ENCODE peak calls at places on chromosomes 3 and 15, in ten cellular contexts. One of them, this sample, is unnamed. For H3K4me1, the result is how much of the 10 kb centered on the place peaks cover.

GRCh38 chr15:41561777-41562145 is 2.7 kb downstream of the TYRO3 start:
- DNase-seq in heart right ventricle: no peak
- DNase-seq in Panc1: no peak
- DNase-seq in sigmoid colon: peak
- DNase-seq in CD4-positive, CD25-positive, alpha-beta regulatory T cell: no peak
- DNase-seq in stomach: no peak
- DNase-seq in upper lobe of right lung: no peak
- DNase-seq in ovary: peak
- DNase-seq in CD4-positive, alpha-beta memory T cell: no peak
- DNase-seq in mammary epithelial cell: no peak
- DNase-seq in this sample: no peak

GRCh38 chr15:90001683-90002427 is 731 bp downstream of the ZNF710 start:
- DNase-seq in heart right ventricle: peak
- DNase-seq in Panc1: no peak
- DNase-seq in sigmoid colon: peak
- DNase-seq in CD4-positive, CD25-positive, alpha-beta regulatory T cell: peak
- DNase-seq in stomach: peak
- DNase-seq in upper lobe of right lung: peak
- DNase-seq in ovary: peak
- DNase-seq in CD4-positive, alpha-beta memory T cell: peak
- DNase-seq in mammary epithelial cell: peak
- DNase-seq in this sample: no peak

GRCh38 chr3:12993022-12993622 is 80.1 kb downstream of the IQSEC1 start:
- DNase-seq in heart right ventricle: peak
- DNase-seq in Panc1: no peak
- DNase-seq in sigmoid colon: no peak
- DNase-seq in CD4-positive, CD25-positive, alpha-beta regulatory T cell: no peak
- DNase-seq in stomach: no peak
- DNase-seq in upper lobe of right lung: no peak
- DNase-seq in ovary: no peak
- DNase-seq in CD4-positive, alpha-beta memory T cell: no peak
- DNase-seq in mammary epithelial cell: no peak
- DNase-seq in this sample: no peak

GRCh38 chr3:136957751-136958288 is at the start of gene IL20RB:
- DNase-seq in heart right ventricle: no peak
- DNase-seq in Panc1: no peak
- DNase-seq in sigmoid colon: no peak
- DNase-seq in CD4-positive, CD25-positive, alpha-beta regulatory T cell: no peak
- DNase-seq in stomach: no peak
- DNase-seq in upper lobe of right lung: no peak
- DNase-seq in ovary: no peak
- DNase-seq in CD4-positive, alpha-beta memory T cell: no peak
- DNase-seq in mammary epithelial cell: peak
- DNase-seq in this sample: peak

GRCh38 chr15:61038387-61038786 is 190.7 kb downstream of the RORA start:
- DNase-seq in heart right ventricle: peak
- DNase-seq in Panc1: no peak
- DNase-seq in sigmoid colon: no peak
- DNase-seq in CD4-positive, CD25-positive, alpha-beta regulatory T cell: no peak
- DNase-seq in stomach: no peak
- DNase-seq in upper lobe of right lung: no peak
- DNase-seq in ovary: peak
- DNase-seq in CD4-positive, alpha-beta memory T cell: no peak
- DNase-seq in mammary epithelial cell: no peak
- DNase-seq in this sample: no peak

GRCh38 chr15:31081568-31082250 is 19.8 kb downstream of the TRPM1 start:
- DNase-seq in heart right ventricle: no peak
- DNase-seq in Panc1: no peak
- DNase-seq in sigmoid colon: no peak
- DNase-seq in CD4-positive, CD25-positive, alpha-beta regulatory T cell: no peak
- DNase-seq in stomach: peak
- DNase-seq in upper lobe of right lung: no peak
- DNase-seq in ovary: no peak
- DNase-seq in CD4-positive, alpha-beta memory T cell: no peak
- DNase-seq in mammary epithelial cell: no peak
- DNase-seq in this sample: no peak

GRCh38 chr3:45939341-45939771 is 3.9 kb upstream of the CXCR6 start:
- DNase-seq in heart right ventricle: no peak
- DNase-seq in Panc1: no peak
- DNase-seq in sigmoid colon: no peak
- DNase-seq in CD4-positive, CD25-positive, alpha-beta regulatory T cell: no peak
- DNase-seq in stomach: no peak
- DNase-seq in upper lobe of right lung: no peak
- DNase-seq in ovary: no peak
- DNase-seq in CD4-positive, alpha-beta memory T cell: no peak
- DNase-seq in mammary epithelial cell: no peak
- DNase-seq in this sample: no peak

GRCh38 chr3:64838150-64838735 is 150.4 kb upstream of the ADAMTS9 start:
- DNase-seq in heart right ventricle: no peak
- DNase-seq in Panc1: no peak
- DNase-seq in sigmoid colon: no peak
- DNase-seq in CD4-positive, CD25-positive, alpha-beta regulatory T cell: no peak
- DNase-seq in stomach: no peak
- DNase-seq in upper lobe of right lung: no peak
- DNase-seq in ovary: no peak
- DNase-seq in CD4-positive, alpha-beta memory T cell: no peak
- DNase-seq in mammary epithelial cell: no peak
- DNase-seq in this sample: no peak

GRCh38 chr15:94460624-94461023 is 229.3 kb downstream of the MCTP2 start:
- DNase-seq in heart right ventricle: no peak
- DNase-seq in Panc1: no peak
- DNase-seq in sigmoid colon: no peak
- DNase-seq in CD4-positive, CD25-positive, alpha-beta regulatory T cell: no peak
- DNase-seq in stomach: no peak
- DNase-seq in upper lobe of right lung: no peak
- DNase-seq in ovary: no peak
- DNase-seq in CD4-positive, alpha-beta memory T cell: no peak
- DNase-seq in mammary epithelial cell: no peak
- DNase-seq in this sample: no peak

DNA sequence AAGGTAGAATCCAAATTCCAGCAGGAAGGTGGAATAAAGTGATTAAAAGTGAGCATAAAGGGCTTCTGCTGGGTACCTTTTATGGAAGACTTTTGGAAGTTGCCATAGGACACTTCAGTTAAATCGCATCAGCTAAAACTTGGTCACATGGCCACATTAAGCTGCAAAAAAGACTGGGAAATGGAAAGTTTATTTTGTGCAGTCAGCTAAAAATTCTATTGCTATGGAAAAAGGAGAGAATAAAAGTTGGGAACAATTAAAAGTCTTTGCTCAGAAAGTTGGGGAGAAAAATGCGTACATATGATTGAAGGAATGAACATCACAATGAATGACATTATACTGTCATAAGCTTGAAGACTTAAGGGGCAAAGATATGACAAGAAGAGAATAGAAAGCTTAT is 49.3 kb downstream of the FGF7 start:
- DNase-seq in heart right ventricle: no peak
- DNase-seq in Panc1: no peak
- DNase-seq in sigmoid colon: no peak
- DNase-seq in CD4-positive, CD25-positive, alpha-beta regulatory T cell: no peak
- DNase-seq in stomach: no peak
- DNase-seq in upper lobe of right lung: no peak
- DNase-seq in ovary: no peak
- DNase-seq in CD4-positive, alpha-beta memory T cell: no peak
- DNase-seq in mammary epithelial cell: no peak
- DNase-seq in this sample: no peak
- H3K27ac ChIP-seq in heart right ventricle: no peak
- H3K27ac ChIP-seq in Panc1: no peak
- H3K27ac ChIP-seq in sigmoid colon: peak
- H3K27ac ChIP-seq in CD4-positive, CD25-positive, alpha-beta regulatory T cell: no peak
- H3K27ac ChIP-seq in stomach: no peak
- H3K27ac ChIP-seq in upper lobe of right lung: no peak
- H3K27ac ChIP-seq in ovary: no peak
- H3K27ac ChIP-seq in CD4-positive, alpha-beta memory T cell: no peak
- H3K27ac ChIP-seq in mammary epithelial cell: no peak
- H3K27ac ChIP-seq in this sample: no peak

GRCh38 chr15:48682949-48683651 is 37.6 kb upstream of the FBN1 start:
- DNase-seq in heart right ventricle: no peak
- DNase-seq in Panc1: no peak
- DNase-seq in sigmoid colon: peak
- DNase-seq in CD4-positive, CD25-positive, alpha-beta regulatory T cell: no peak
- DNase-seq in stomach: peak
- DNase-seq in upper lobe of right lung: no peak
- DNase-seq in ovary: peak
- DNase-seq in CD4-positive, alpha-beta memory T cell: no peak
- DNase-seq in mammary epithelial cell: peak
- DNase-seq in this sample: no peak

GRCh38 chr15:48678851-48679250 is 33.3 kb upstream of the FBN1 start:
- DNase-seq in heart right ventricle: no peak
- DNase-seq in Panc1: no peak
- DNase-seq in sigmoid colon: no peak
- DNase-seq in CD4-positive, CD25-positive, alpha-beta regulatory T cell: no peak
- DNase-seq in stomach: no peak
- DNase-seq in upper lobe of right lung: no peak
- DNase-seq in ovary: no peak
- DNase-seq in CD4-positive, alpha-beta memory T cell: no peak
- DNase-seq in mammary epithelial cell: no peak
- DNase-seq in this sample: no peak

GRCh38 chr15:48679952-48680351 is 34.4 kb upstream of the FBN1 start:
- DNase-seq in heart right ventricle: no peak
- DNase-seq in Panc1: no peak
- DNase-seq in sigmoid colon: no peak
- DNase-seq in CD4-positive, CD25-positive, alpha-beta regulatory T cell: no peak
- DNase-seq in stomach: no peak
- DNase-seq in upper lobe of right lung: no peak
- DNase-seq in ovary: no peak
- DNase-seq in CD4-positive, alpha-beta memory T cell: no peak
- DNase-seq in mammary epithelial cell: no peak
- DNase-seq in this sample: no peak

GRCh38 chr15:48681274-48681840 is 35.8 kb upstream of the FBN1 start:
- DNase-seq in heart right ventricle: no peak
- DNase-seq in Panc1: no peak
- DNase-seq in sigmoid colon: no peak
- DNase-seq in CD4-positive, CD25-positive, alpha-beta regulatory T cell: no peak
- DNase-seq in stomach: no peak
- DNase-seq in upper lobe of right lung: no peak
- DNase-seq in ovary: no peak
- DNase-seq in CD4-positive, alpha-beta memory T cell: no peak
- DNase-seq in mammary epithelial cell: peak
- DNase-seq in this sample: no peak

DNA sequence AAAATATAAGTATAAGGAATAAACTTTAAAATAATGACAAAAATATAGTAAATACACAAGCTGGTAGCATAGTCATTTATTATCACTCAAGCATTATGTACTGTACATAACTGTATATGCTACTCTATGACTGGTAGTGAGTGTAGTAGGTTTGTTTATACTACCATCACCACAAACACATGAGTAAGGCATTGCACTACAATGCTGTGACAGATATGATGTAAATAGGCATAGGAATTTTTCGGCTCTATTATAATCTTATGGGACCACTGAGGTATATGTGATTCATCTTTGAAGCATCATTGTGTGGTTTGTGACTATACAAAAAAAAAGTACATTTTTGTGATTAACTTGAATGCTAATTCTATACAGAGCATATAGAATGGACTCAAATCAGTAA is 35.3 kb upstream of the FBN1 start:
- DNase-seq in heart right ventricle: no peak
- DNase-seq in Panc1: no peak
- DNase-seq in sigmoid colon: no peak
- DNase-seq in CD4-positive, CD25-positive, alpha-beta regulatory T cell: no peak
- DNase-seq in stomach: no peak
- DNase-seq in upper lobe of right lung: no peak
- DNase-seq in ovary: no peak
- DNase-seq in CD4-positive, alpha-beta memory T cell: no peak
- DNase-seq in mammary epithelial cell: peak
- DNase-seq in this sample: no peak
- H3K4me1 ChIP-seq in heart right ventricle: under half
- H3K4me1 ChIP-seq in Panc1: under half
- H3K4me1 ChIP-seq in sigmoid colon: under half
- H3K4me1 ChIP-seq in CD4-positive, CD25-positive, alpha-beta regulatory T cell: under half
- H3K4me1 ChIP-seq in stomach: under half
- H3K4me1 ChIP-seq in upper lobe of right lung: under half
- H3K4me1 ChIP-seq in ovary: under half
- H3K4me1 ChIP-seq in CD4-positive, alpha-beta memory T cell: under half
- H3K4me1 ChIP-seq in mammary epithelial cell: under half
- H3K4me1 ChIP-seq in this sample: under half

GRCh38 chr3:132800958-132801357 is 78.7 kb upstream of the NPHP3 start:
- DNase-seq in heart right ventricle: no peak
- DNase-seq in Panc1: no peak
- DNase-seq in sigmoid colon: no peak
- DNase-seq in CD4-positive, CD25-positive, alpha-beta regulatory T cell: no peak
- DNase-seq in stomach: no peak
- DNase-seq in upper lobe of right lung: no peak
- DNase-seq in ovary: no peak
- DNase-seq in CD4-positive, alpha-beta memory T cell: no peak
- DNase-seq in mammary epithelial cell: no peak
- DNase-seq in this sample: no peak
- H3K4me3 ChIP-seq in heart right ventricle: no peak
- H3K4me3 ChIP-seq in Panc1: no peak
- H3K4me3 ChIP-seq in sigmoid colon: no peak
- H3K4me3 ChIP-seq in CD4-positive, CD25-positive, alpha-beta regulatory T cell: no peak
- H3K4me3 ChIP-seq in stomach: no peak
- H3K4me3 ChIP-seq in upper lobe of right lung: no peak
- H3K4me3 ChIP-seq in ovary: no peak
- H3K4me3 ChIP-seq in CD4-positive, alpha-beta memory T cell: no peak
- H3K4me3 ChIP-seq in mammary epithelial cell: no peak
- H3K4me3 ChIP-seq in this sample: no peak

DNA sequence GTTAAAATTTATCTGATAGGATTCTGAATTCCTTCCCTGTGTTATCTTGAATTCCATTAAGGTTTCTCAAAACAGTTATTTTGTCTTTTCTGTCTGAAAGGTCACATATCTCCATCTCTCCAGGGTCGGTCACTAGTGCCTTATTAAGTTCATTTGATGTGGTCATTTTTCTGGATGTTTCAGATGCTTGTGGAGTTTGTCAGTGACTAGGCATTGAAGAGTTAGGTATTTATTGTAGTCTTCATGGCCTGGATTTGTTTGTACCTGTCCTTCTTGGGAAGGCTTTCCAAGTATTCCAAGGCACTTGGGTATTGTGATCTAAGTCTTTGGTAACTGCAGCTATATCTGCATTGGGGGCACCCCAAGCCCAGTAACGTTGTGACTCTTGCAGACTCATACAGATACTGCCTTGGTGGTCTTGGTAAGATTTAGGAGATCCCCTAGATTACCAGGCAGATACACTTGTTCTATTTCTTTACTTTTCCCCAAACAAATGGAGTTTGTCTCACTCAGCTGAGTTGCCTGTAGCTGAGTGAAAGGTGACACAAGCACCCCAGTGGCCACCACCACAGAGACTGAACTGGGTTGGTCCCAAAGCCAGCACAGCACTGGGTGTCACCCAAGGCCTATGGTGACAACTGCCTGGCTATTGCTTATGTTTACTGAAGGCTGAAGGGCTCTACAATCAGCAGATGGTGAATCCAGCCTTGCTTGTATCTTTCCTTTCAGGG is 18.8 kb upstream of the SLC27A2 start:
- DNase-seq in heart right ventricle: no peak
- DNase-seq in Panc1: no peak
- DNase-seq in sigmoid colon: no peak
- DNase-seq in CD4-positive, CD25-positive, alpha-beta regulatory T cell: no peak
- DNase-seq in stomach: no peak
- DNase-seq in upper lobe of right lung: no peak
- DNase-seq in ovary: no peak
- DNase-seq in CD4-positive, alpha-beta memory T cell: no peak
- DNase-seq in mammary epithelial cell: peak
- DNase-seq in this sample: no peak
- H3K27ac ChIP-seq in heart right ventricle: no peak
- H3K27ac ChIP-seq in Panc1: no peak
- H3K27ac ChIP-seq in sigmoid colon: no peak
- H3K27ac ChIP-seq in CD4-positive, CD25-positive, alpha-beta regulatory T cell: no peak
- H3K27ac ChIP-seq in stomach: no peak
- H3K27ac ChIP-seq in upper lobe of right lung: no peak
- H3K27ac ChIP-seq in ovary: no peak
- H3K27ac ChIP-seq in CD4-positive, alpha-beta memory T cell: no peak
- H3K27ac ChIP-seq in mammary epithelial cell: no peak
- H3K27ac ChIP-seq in this sample: no peak

GRCh38 chr3:48469046-48469915 is 22.7 kb downstream of the ATRIP start:
- DNase-seq in heart right ventricle: no peak
- DNase-seq in Panc1: no peak
- DNase-seq in sigmoid colon: no peak
- DNase-seq in CD4-positive, CD25-positive, alpha-beta regulatory T cell: no peak
- DNase-seq in stomach: no peak
- DNase-seq in upper lobe of right lung: no peak
- DNase-seq in ovary: no peak
- DNase-seq in CD4-positive, alpha-beta memory T cell: no peak
- DNase-seq in mammary epithelial cell: no peak
- DNase-seq in this sample: no peak
- H3K4me1 ChIP-seq in heart right ventricle: half or more
- H3K4me1 ChIP-seq in Panc1: under half
- H3K4me1 ChIP-seq in sigmoid colon: under half
- H3K4me1 ChIP-seq in CD4-positive, CD25-positive, alpha-beta regulatory T cell: half or more
- H3K4me1 ChIP-seq in stomach: half or more
- H3K4me1 ChIP-seq in upper lobe of right lung: half or more
- H3K4me1 ChIP-seq in ovary: under half
- H3K4me1 ChIP-seq in CD4-positive, alpha-beta memory T cell: half or more
- H3K4me1 ChIP-seq in mammary epithelial cell: under half
- H3K4me1 ChIP-seq in this sample: under half